ENCODE peak calls at places on chromosomes 4 and X, in ten cellular contexts. W is GM20000, A is IMR-90, Y is brain microvascular endothelial cell, R is kidney epithelial cell, E is A549, O is psoas muscle, L is breast epithelium, K is pancreas, Z is choroid plexus epithelial cell. P is an unnamed sample.

GRCh38 chr4:7156273-7157139 is 35.8 kb upstream of the SORCS2 start:
- DNase-seq in W (no peak), A (peak), Y (peak), R (no peak), E (peak), O (peak), L (peak), K (peak), Z (peak), P (peak)

GRCh38 chr4:41600243-41600642 is 62.3 kb downstream of the LIMCH1 start:
- DNase-seq in W (no peak), A (no peak), Y (no peak), R (peak), E (no peak), O (no peak), L (no peak), K (no peak), Z (no peak), P (no peak)

GRCh38 chrX:20623448-20623847 is 356.7 kb upstream of the RPS6KA3 start:
- DNase-seq in W (no peak), A (no peak), Y (peak), R (peak), E (peak), O (no peak), L (no peak), K (no peak), Z (no peak), P (no peak)

GRCh38 chr4:39541987-39542632 is 14.9 kb upstream of the UGDH start:
- DNase-seq in W (no peak), A (no peak), Y (no peak), R (no peak), E (peak), O (no peak), L (no peak), K (no peak), Z (peak), P (no peak)

GRCh38 chr4:52234539-52235174 is 183.6 kb downstream of the SPATA18 start:
- DNase-seq in W (no peak), A (peak), Y (peak), R (no peak), E (peak), O (no peak), L (no peak), K (no peak), Z (peak), P (no peak)

GRCh38 chr4:57148831-57149230 is 38.6 kb upstream of the IGFBP7 start:
- DNase-seq in W (no peak), A (peak), Y (peak), R (peak), E (no peak), O (no peak), L (no peak), K (no peak), Z (peak), P (no peak)

GRCh38 chrX:139091878-139092277 is 380.4 kb upstream of the FGF13 start:
- DNase-seq in W (no peak), A (no peak), Y (no peak), R (no peak), E (no peak), O (no peak), L (no peak), K (no peak), Z (no peak), P (no peak)

GRCh38 chr4:140249351-140249750 is 95.4 kb upstream of the MAML3 start:
- DNase-seq in W (no peak), A (peak), Y (no peak), R (no peak), E (no peak), O (no peak), L (no peak), K (no peak), Z (peak), P (no peak)

GRCh38 chrX:72532371-72532770 is 40.3 kb downstream of the HDAC8 start:
- DNase-seq in W (no peak), A (peak), Y (peak), R (no peak), E (no peak), O (no peak), L (no peak), K (no peak), Z (peak), P (no peak)

GRCh38 chr4:6561173-6561516 is 13.8 kb upstream of the MAN2B2 start:
- DNase-seq in W (no peak), A (no peak), Y (peak), R (no peak), E (no peak), O (peak), L (no peak), K (no peak), Z (peak), P (no peak)

GRCh38 chr4:7315286-7315685 is 119.4 kb downstream of the PSAPL1 start:
- DNase-seq in W (no peak), A (no peak), Y (no peak), R (no peak), E (no peak), O (no peak), L (no peak), K (peak), Z (no peak), P (no peak)

GRCh38 chr4:113052379-113052951 is 3.0 kb downstream of the ANK2 start:
- DNase-seq in W (peak), A (peak), Y (peak), R (peak), E (no peak), O (no peak), L (no peak), K (no peak), Z (peak), P (no peak)

GRCh38 chrX:38305971-38306370 is 21.3 kb downstream of the RPGR start:
- DNase-seq in W (no peak), A (no peak), Y (no peak), R (no peak), E (no peak), O (no peak), L (no peak), K (no peak), Z (peak), P (no peak)

DNA sequence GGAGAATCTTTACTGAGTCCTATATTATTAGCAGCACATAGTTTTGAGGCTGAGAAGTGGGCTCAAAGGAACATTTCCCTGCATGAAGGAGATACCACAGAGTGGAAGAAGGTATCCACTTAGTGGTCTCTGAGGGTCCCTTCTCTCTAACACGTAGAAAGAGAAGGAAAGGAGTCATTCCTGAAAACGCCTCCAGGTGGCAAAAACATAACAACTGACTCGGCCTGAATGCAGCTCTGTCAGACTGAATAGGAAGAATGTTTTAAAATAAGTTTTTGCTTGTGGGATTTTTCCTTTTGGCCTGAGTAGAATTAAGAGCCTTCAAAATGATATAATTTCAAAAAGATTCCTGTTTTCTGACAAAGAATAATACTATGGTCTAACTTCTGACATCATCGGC is 23.3 kb downstream of the RPGR start:
- DNase-seq in W (no peak), A (peak), Y (no peak), R (no peak), E (peak), O (no peak), L (no peak), K (no peak), Z (peak), P (no peak)
- TF ChIP-seq CTCF in W (no peak), A (peak), Y (peak), R (peak), E (no peak), O (no peak), L (no peak), K (no peak), Z (peak), P (no peak)

DNA sequence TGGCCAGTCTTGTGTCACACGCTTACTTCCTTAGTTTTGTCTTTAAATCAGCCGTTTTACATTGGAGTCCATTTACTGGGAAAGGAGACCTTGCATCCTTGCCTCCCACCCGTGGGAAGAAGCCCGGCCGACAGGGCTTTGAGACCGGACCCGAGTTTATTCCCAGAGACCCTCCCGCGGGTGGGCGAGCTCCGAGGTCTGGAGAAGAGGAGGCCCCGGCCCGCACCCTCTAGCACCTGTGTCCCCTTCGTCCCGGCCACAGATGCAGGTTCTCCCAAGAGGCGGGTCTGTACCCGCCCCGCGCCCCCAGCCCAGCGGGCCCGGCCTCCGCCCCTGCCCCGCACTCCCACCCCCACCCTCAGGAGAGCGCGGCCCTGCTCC is 3.8 kb upstream of the SLC26A1 start:
- DNase-seq in W (no peak), A (no peak), Y (no peak), R (no peak), E (no peak), O (no peak), L (no peak), K (peak), Z (no peak), P (no peak)
- TF ChIP-seq CTCF in W (no peak), A (no peak), Y (no peak), R (no peak), E (no peak), O (no peak), L (no peak), K (no peak), Z (no peak), P (no peak)

DNA sequence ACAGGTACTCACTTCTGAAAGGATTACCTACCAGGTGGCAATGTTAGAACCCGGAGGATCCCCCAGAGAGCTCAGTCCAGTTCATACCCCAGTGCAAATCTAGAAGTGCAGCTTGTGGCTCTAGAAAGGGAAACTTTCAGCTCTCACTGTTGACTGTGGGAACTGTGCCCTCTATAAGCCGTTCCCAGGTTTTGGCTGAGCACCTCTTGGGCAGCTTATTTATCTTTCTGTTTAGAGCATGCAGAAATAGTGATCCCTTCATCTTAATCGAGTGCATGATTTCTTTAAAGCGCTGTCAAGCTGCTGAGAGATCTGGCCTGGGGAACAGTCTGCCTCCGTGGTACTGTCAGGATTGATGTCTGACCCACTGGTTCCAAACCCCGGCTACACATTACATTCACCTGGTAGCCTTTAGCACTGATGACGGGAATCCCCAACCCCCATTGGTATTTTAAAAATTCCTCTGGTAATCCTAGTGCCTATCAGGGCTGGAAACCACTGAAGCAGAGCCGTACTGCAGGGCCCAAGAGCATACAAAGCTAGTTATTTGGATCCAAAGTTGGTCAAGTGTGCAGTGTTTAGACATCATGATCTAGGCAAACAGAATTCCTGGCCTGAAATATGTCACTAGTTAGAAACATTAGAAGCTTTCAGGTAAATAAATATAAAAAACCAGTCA is 103.2 kb downstream of the KLHL8 start:
- DNase-seq in W (no peak), A (no peak), Y (no peak), R (peak), E (no peak), O (no peak), L (no peak), K (no peak), Z (no peak), P (no peak)
- TF ChIP-seq CTCF in W (no peak), A (no peak), Y (no peak), R (no peak), E (no peak), O (no peak), L (no peak), K (no peak), Z (no peak), P (no peak)

DNA sequence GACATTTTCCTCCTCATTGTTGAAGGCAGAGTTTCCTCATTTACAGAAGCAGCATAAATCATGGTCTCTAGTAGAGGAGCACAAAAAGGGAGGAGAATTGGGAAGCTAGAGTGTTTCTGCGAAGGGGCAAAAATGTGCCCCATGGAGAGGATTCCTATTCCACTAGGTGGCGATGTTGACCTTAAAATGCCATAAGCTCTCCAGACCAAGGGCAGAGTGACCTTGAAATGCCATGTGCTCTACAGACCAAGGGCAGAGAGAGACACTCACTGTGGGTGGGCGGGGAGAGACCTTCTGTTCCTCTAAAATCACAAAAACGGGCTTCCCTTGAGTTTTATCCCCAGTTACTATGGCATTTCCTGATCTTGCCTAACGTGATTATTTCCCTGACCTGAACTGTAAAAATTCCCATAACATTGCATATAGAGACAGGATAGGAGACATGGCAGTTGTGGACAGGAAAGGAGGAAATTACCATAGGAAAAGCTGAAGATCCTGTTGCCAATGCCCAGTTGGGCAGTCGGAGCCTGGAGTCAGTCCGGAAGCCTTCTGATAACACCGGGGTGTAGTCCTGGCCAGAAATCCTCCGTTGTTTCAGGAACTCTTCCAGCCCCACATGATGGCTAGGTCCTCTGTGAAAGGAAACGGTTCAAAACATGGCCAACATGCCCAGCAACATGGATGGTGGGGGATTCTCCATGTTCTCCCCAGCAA is 567.7 kb downstream of the MAGEB5 start:
- DNase-seq in W (peak), A (peak), Y (peak), R (no peak), E (peak), O (no peak), L (no peak), K (no peak), Z (peak), P (no peak)
- TF ChIP-seq CTCF in W (peak), A (peak), Y (peak), R (peak), E (peak), O (peak), L (no peak), K (no peak), Z (peak), P (no peak)

GRCh38 chr4:21882050-21882839 is 66.3 kb downstream of the KCNIP4 start:
- DNase-seq in W (no peak), A (peak), Y (peak), R (no peak), E (no peak), O (no peak), L (no peak), K (no peak), Z (no peak), P (no peak)

GRCh38 chr4:21884615-21885014 is 64.0 kb downstream of the KCNIP4 start:
- DNase-seq in W (no peak), A (no peak), Y (no peak), R (no peak), E (no peak), O (no peak), L (no peak), K (no peak), Z (no peak), P (no peak)

GRCh38 chr4:21879187-21879586 is 69.4 kb downstream of the KCNIP4 start:
- DNase-seq in W (no peak), A (peak), Y (peak), R (no peak), E (peak), O (no peak), L (no peak), K (no peak), Z (peak), P (no peak)
- TF ChIP-seq CTCF in W (no peak), A (no peak), Y (peak), R (peak), E (no peak), O (no peak), L (no peak), K (no peak), Z (peak), P (no peak)

GRCh38 chr4:26791346-26791745 is 69.3 kb upstream of the STIM2 start:
- DNase-seq in W (no peak), A (no peak), Y (no peak), R (no peak), E (no peak), O (no peak), L (no peak), K (no peak), Z (no peak), P (no peak)
- TF ChIP-seq CTCF in W (no peak), A (no peak), Y (no peak), R (no peak), E (no peak), O (no peak), L (no peak), K (no peak), Z (no peak), P (no peak)

GRCh38 chrX:136200466-136200865 is 50.7 kb downstream of the MAP7D3 start:
- DNase-seq in W (peak), A (peak), Y (no peak), R (no peak), E (peak), O (no peak), L (no peak), K (no peak), Z (peak), P (no peak)
- TF ChIP-seq CTCF in W (no peak), A (peak), Y (peak), R (peak), E (peak), O (peak), L (no peak), K (no peak), Z (peak), P (no peak)

DNA sequence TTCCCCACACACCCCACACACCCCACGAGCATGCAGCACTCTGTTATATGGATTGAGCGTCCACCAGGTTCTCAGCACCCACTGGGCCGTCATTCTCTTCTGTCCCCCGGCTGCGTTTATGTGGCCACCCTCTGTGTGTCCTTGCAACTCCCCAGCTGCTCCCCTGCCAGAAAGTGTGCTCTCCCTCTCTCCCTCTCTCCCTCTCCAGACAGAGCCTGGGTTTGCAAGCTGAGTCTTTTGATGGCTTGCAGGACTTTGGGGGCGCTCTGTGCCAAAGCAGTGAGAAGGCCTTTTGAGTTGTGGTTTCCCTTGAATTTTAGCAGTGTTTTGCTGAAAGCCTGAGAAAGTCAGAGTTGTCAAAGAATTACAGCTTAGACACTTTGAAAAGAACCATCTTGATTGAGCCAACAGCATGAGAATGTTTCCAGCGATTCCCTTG is 173.5 kb downstream of the DCLK2 start:
- DNase-seq in W (no peak), A (no peak), Y (no peak), R (no peak), E (no peak), O (no peak), L (no peak), K (no peak), Z (no peak), P (no peak)
- TF ChIP-seq CTCF in W (no peak), A (no peak), Y (no peak), R (no peak), E (no peak), O (no peak), L (no peak), K (no peak), Z (no peak), P (no peak)

P was measured in omental fat pad.